ENCODE peak calls at places on chromosomes 2 and 18, in seven cellular contexts. U, R, C, X, F, H and N are unnamed samples.

GRCh38 chr2:11123001-11123809 is 32.1 kb upstream of the SLC66A3 start:
- ATAC-seq in H (no peak), R (no peak), X (peak), C (no peak), F (no peak), U (peak), N (no peak)

GRCh38 chr2:88042476-88042875 is 13.1 kb downstream of the KRCC1 start:
- ATAC-seq in R (no peak), C (no peak), F (no peak), U (no peak), X (no peak), H (no peak), N (no peak)

GRCh38 chr2:172438741-172439508 is 11.5 kb downstream of the ITGA6 start:
- ATAC-seq in C (no peak), U (no peak), H (no peak), X (no peak), F (peak), R (peak), N (no peak)

GRCh38 chr18:56702946-56703345 is 51.8 kb downstream of the WDR7 start:
- ATAC-seq in R (peak), X (no peak), C (peak), H (no peak), F (no peak), U (no peak), N (no peak)

GRCh38 chr2:60906395-60906794 is 25.0 kb downstream of the REL start:
- ATAC-seq in F (no peak), U (no peak), X (no peak), C (peak), H (no peak), R (no peak), N (no peak)

GRCh38 chr2:217980036-217980435 is 22.8 kb downstream of the TNS1 start:
- ATAC-seq in X (no peak), R (peak), H (no peak), F (no peak), C (no peak), U (peak), N (peak)

GRCh38 chr2:178284613-178285286 is 90.4 kb downstream of the OSBPL6 start:
- ATAC-seq in H (no peak), C (no peak), X (no peak), F (no peak), R (no peak), U (no peak), N (no peak)

GRCh38 chr2:105557021-105557420 is 158.2 kb upstream of the FHL2 start:
- ATAC-seq in H (no peak), F (no peak), R (no peak), C (no peak), U (no peak), X (no peak), N (no peak)

GRCh38 chr2:26316041-26316440 is 29.9 kb upstream of the SELENOI start:
- ATAC-seq in R (peak), H (peak), C (peak), X (no peak), U (peak), F (peak), N (no peak)

GRCh38 chr2:26317377-26318105 is 28.4 kb upstream of the SELENOI start:
- ATAC-seq in R (no peak), U (peak), X (no peak), F (peak), H (no peak), C (no peak), N (no peak)

GRCh38 chr2:26318950-26319349 is 27.0 kb upstream of the SELENOI start:
- ATAC-seq in C (no peak), U (no peak), R (no peak), X (no peak), H (peak), F (no peak), N (no peak)

GRCh38 chr2:26314243-26314642 is 31.7 kb upstream of the SELENOI start:
- ATAC-seq in U (peak), C (peak), R (no peak), F (peak), X (no peak), H (peak), N (no peak)

GRCh38 chr2:26316845-26317244 is 29.1 kb upstream of the SELENOI start:
- ATAC-seq in X (no peak), H (no peak), C (no peak), F (no peak), R (no peak), U (peak), N (no peak)
- TF ChIP-seq POLR2AphosphoS5 in X (no peak), H (no peak), C (no peak), F (no peak), R (no peak), U (no peak), N (no peak)

GRCh38 chr2:96470636-96471035 is 34.5 kb downstream of the NEURL3 start:
- ATAC-seq in H (peak), R (no peak), U (peak), X (peak), C (peak), F (peak), N (peak)
- H3K4me3 ChIP-seq in H (peak), R (no peak), U (no peak), X (no peak), C (no peak), F (no peak), N (no peak)

GRCh38 chr2:120253021-120253882 is 600 bp downstream of the RALB start:
- ATAC-seq in H (peak), F (peak), R (peak), U (peak), X (peak), C (peak), N (peak)
- TF ChIP-seq CTCF in H (no peak), F (no peak), R (no peak), U (peak), X (peak), C (no peak), N (peak)

GRCh38 chr2:69253033-69253535 is 133.9 kb downstream of the GFPT1 start:
- ATAC-seq in U (no peak), C (no peak), R (no peak), X (no peak), H (no peak), F (peak), N (no peak)
- TF ChIP-seq POLR2AphosphoS5 in U (no peak), C (no peak), R (no peak), X (no peak), H (no peak), F (no peak), N (no peak)

DNA sequence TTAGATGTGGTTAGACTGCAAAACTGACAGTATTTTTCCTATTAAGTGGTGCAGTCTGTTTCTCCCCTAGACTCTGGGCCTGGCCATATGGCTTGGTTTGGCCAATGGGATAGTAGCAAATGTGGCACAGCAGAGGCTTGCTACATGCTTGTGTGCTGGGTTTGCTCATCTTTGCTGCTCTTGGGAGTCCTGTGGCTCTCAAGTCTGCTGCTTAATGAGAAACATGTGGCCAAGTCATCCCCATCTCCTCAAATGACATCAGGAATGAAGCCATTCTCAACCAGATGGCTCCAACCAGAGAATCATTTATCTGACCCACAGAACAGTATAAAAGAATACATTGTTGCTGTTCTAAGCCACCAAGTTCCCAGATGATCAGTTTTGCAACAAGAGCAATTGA is 57.1 kb upstream of the PAX3 start:
- ATAC-seq in H (no peak), R (no peak), F (no peak), C (no peak), U (no peak), X (no peak), N (no peak)
- H3K4me3 ChIP-seq in H (no peak), R (no peak), F (no peak), C (no peak), U (no peak), X (no peak), N (no peak)

DNA sequence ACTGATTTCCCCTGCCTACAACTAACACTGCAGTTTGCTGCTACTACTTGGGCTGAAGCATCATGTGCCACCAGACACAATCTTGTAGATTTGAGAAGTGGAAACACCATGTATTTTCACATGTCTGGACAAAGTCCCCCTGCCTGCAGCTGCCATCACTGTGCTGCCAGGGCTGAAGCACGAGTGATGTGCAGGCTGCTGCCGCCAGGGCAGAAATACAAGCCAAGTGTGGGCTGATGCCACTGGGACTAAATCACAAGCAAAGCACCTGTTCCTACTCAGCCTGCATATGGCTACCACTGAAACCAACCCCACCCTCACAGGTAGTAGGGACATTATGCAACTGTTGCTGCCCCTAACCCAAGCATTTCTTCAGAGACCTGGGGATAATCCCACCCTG is 179.5 kb upstream of the SLC35G4 start:
- ATAC-seq in R (no peak), F (no peak), U (no peak), H (no peak), C (no peak), X (no peak), N (no peak)
- TF ChIP-seq CTCF in R (no peak), F (no peak), U (no peak), H (no peak), C (no peak), X (no peak), N (no peak)

DNA sequence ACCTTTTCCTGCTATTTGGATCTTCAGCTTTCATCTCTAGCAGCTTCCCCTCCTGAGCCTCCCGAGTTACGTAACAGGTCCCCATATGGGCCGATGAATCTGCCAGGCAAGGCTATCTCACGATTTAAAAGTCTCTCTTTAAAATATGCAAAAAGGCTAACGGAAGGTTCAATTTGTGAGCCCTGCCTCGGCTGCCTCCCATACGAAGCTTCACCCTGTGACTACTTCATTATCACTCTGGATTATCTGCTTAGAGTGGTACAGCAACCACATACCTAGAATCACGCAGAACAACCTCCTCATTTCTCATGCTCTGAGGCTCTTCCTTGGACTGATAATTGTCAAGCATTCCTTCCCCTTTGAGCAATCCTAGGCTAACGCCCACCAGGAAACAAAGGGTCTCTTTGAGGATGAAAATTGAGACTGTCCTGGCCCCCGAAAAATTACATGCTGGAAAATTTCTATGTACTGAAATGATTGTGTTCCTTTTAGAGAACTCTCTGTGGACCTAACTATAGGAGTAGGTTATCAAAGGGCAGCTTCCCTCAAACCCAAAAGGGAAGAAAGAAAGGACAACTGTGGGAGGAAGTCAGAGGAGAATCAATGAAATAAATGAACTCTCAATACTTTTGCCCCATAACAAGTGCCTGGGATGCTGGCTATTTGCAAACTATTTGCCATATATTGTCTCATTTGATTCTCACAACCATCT is 147.3 kb downstream of the ZEB2 start:
- ATAC-seq in C (no peak), R (no peak), U (no peak), X (no peak), F (no peak), H (no peak), N (no peak)
- TF ChIP-seq POLR2AphosphoS5 in C (no peak), R (no peak), U (no peak), X (no peak), F (no peak), H (no peak), N (no peak)

GRCh38 chr18:31576670-31577069 is 15.0 kb upstream of the TTR start:
- ATAC-seq in R (no peak), C (no peak), X (no peak), U (peak), F (no peak), H (no peak), N (no peak)

GRCh38 chr18:31574359-31574758 is 17.3 kb upstream of the TTR start:
- ATAC-seq in X (no peak), H (no peak), F (no peak), C (no peak), U (no peak), R (no peak), N (no peak)

GRCh38 chr18:31577195-31577594 is 14.5 kb upstream of the TTR start:
- ATAC-seq in U (no peak), R (no peak), H (no peak), F (no peak), X (no peak), C (no peak), N (no peak)

GRCh38 chr18:31578126-31578525 is 13.6 kb upstream of the TTR start:
- ATAC-seq in R (no peak), C (no peak), U (no peak), X (no peak), F (no peak), H (no peak), N (no peak)

GRCh38 chr18:31575515-31576246 is 16.0 kb upstream of the TTR start:
- ATAC-seq in F (no peak), X (no peak), R (no peak), U (peak), C (no peak), H (no peak), N (no peak)
- H3K4me3 ChIP-seq in F (no peak), X (no peak), R (no peak), U (no peak), C (no peak), H (no peak), N (no peak)

GRCh38 chr2:206217162-206217561 is 57.3 kb upstream of the ZDBF2 start:
- ATAC-seq in C (no peak), X (no peak), F (no peak), R (no peak), U (no peak), H (peak), N (no peak)

GRCh38 chr2:206213514-206213845 is 53.8 kb downstream of the EEF1B2 start:
- ATAC-seq in X (no peak), F (no peak), U (no peak), R (no peak), H (peak), C (no peak), N (no peak)

GRCh38 chr2:206208900-206209299 is 49.2 kb downstream of the EEF1B2 start:
- ATAC-seq in R (no peak), F (no peak), X (no peak), H (no peak), C (no peak), U (no peak), N (no peak)

GRCh38 chr2:206211657-206212255 is 52.1 kb downstream of the EEF1B2 start:
- ATAC-seq in C (no peak), R (no peak), H (no peak), U (no peak), F (no peak), X (no peak), N (no peak)

GRCh38 chr2:206212673-206213513 is 53.2 kb downstream of the EEF1B2 start:
- ATAC-seq in R (no peak), C (no peak), F (peak), X (no peak), H (peak), U (no peak), N (no peak)
- TF ChIP-seq CTCF in R (no peak), C (no peak), F (no peak), X (no peak), H (no peak), U (no peak), N (no peak)